ENCODE peak calls at places on chromosomes 12 and 14, in four cellular contexts. V is AG08396, F is A172, W is non-pigmented ciliary epithelial cell. I is an unnamed sample.

GRCh38 chr12:47071241-47071852 is 8.1 kb upstream of the PCED1B start:
- DNase-seq in F (no peak), W (no peak), V (no peak), I (no peak)

GRCh38 chr14:31927348-31927826 is 149.7 kb upstream of the ARHGAP5 start:
- DNase-seq in V (peak), F (peak), W (peak), I (peak)

GRCh38 chr12:28620281-28620680 is 430.0 kb downstream of the CCDC91 start:
- DNase-seq in W (no peak), V (no peak), F (no peak), I (no peak)

GRCh38 chr14:52399886-52400599 is 85.9 kb downstream of the PTGER2 start:
- DNase-seq in W (peak), V (peak), F (no peak), I (no peak)

GRCh38 chr12:56634242-56634836 is 4.2 kb upstream of the BAZ2A start:
- DNase-seq in W (no peak), F (peak), V (no peak), I (no peak)

GRCh38 chr12:96986883-96987523 is 79.9 kb downstream of the NEDD1 start:
- DNase-seq in V (peak), W (no peak), F (peak), I (no peak)

GRCh38 chr12:108102363-108102762 is 26.7 kb upstream of the WSCD2 start:
- DNase-seq in V (no peak), W (no peak), F (no peak), I (no peak)

GRCh38 chr12:78951746-78952532 is 87.4 kb downstream of the SYT1 start:
- DNase-seq in W (no peak), F (peak), V (no peak), I (no peak)

GRCh38 chr14:75283162-75283883 is 4.7 kb downstream of the FOS start:
- DNase-seq in F (no peak), W (no peak), V (no peak), I (no peak)

GRCh38 chr14:44720707-44721106 is 213.6 kb upstream of the FSCB start:
- DNase-seq in V (no peak), F (no peak), W (no peak), I (no peak)

GRCh38 chr12:104011265-104011664 is 38.7 kb downstream of the GLT8D2 start:
- DNase-seq in V (peak), F (peak), W (peak), I (peak)

GRCh38 chr12:60264094-60264493 is 668.3 kb downstream of the SLC16A7 start:
- DNase-seq in F (no peak), V (no peak), W (no peak), I (no peak)

GRCh38 chr12:52175411-52176350 is 16.1 kb downstream of the KRT80 start:
- DNase-seq in V (no peak), W (no peak), F (peak), I (peak)

GRCh38 chr14:23186913-23187654 is 3.6 kb upstream of the SLC7A8 start:
- DNase-seq in W (no peak), F (peak), V (peak), I (no peak)

GRCh38 chr14:68888025-68888850 is 90.9 kb downstream of the ACTN1 start:
- DNase-seq in W (no peak), V (no peak), F (no peak), I (no peak)

GRCh38 chr12:70398002-70398401 is 31.9 kb downstream of the KCNMB4 start:
- DNase-seq in F (no peak), V (no peak), W (no peak), I (no peak)

GRCh38 chr12:91947459-91947858 is 198.2 kb downstream of the BTG1 start:
- DNase-seq in V (no peak), F (no peak), W (no peak), I (no peak)

GRCh38 chr14:83309833-83310232 is 1776.2 kb upstream of the SEL1L start:
- DNase-seq in F (no peak), V (no peak), W (no peak), I (no peak)

GRCh38 chr14:33668066-33668465 is 282.8 kb downstream of the EGLN3 start:
- DNase-seq in W (no peak), F (peak), V (no peak), I (no peak)

I was measured in epithelial cell of prostate.